ENCODE peak calls at places on chromosome 10, in four cellular contexts. T is Right ventricle myocardium superior; S is hypothalamus; P is activated CD4-positive, alpha-beta T cell treated with anti-CD3 and anti-CD28 coated beads, Interleukin-2, amount 50 U/mL, for 4 hours. Y is an unnamed sample.

GRCh38 chr10:15485684-15486316 is 114.7 kb upstream of the FAM171A1 start:
- DNase-seq in T (no peak), P (no peak), S (no peak), Y (no peak)

GRCh38 chr10:60188548-60188947 is 201.1 kb downstream of the ANK3 start:
- DNase-seq in T (no peak), P (no peak), S (no peak), Y (no peak)

GRCh38 chr10:3720228-3721019 is 64.6 kb downstream of the KLF6 start:
- DNase-seq in T (peak; percentile 58), P (no peak), S (peak; percentile 17), Y (no peak)

GRCh38 chr10:99443483-99443882 is 13.1 kb upstream of the GOT1 start:
- DNase-seq in T (no peak), P (no peak), S (no peak), Y (no peak)

GRCh38 chr10:22911889-22912762 is 15.7 kb upstream of the ARMC3 start:
- DNase-seq in T (no peak), S (no peak), P (no peak), Y (no peak)

GRCh38 chr10:36802523-36803153 is 322.8 kb upstream of the ANKRD30A start:
- DNase-seq in T (peak; percentile 54), P (no peak), S (peak; percentile 24), Y (no peak)

GRCh38 chr10:110512461-110513187 is 14.9 kb downstream of the DUSP5 start:
- DNase-seq in P (peak; percentile 55), S (no peak), T (no peak), Y (peak; percentile 85)

GRCh38 chr10:93559490-93559889 is 7.0 kb upstream of the FFAR4 start:
- DNase-seq in S (no peak), T (no peak), P (no peak), Y (no peak)

GRCh38 chr10:97499561-97500296 is 1.0 kb downstream of the UBTD1 start:
- DNase-seq in T (peak; percentile 89), P (no peak), S (peak; percentile 44), Y (no peak)

GRCh38 chr10:132186488-132187413 is at the start of gene DPYSL4:
- DNase-seq in T (peak; percentile 61), S (peak; percentile 72), P (peak; percentile 6), Y (no peak)

GRCh38 chr10:20971901-20972300 is 74.8 kb upstream of the NEBL start:
- DNase-seq in P (no peak), S (no peak), T (no peak), Y (no peak)

GRCh38 chr10:132450825-132451505 is 54.0 kb downstream of the PWWP2B start:
- DNase-seq in T (peak; percentile 35), P (no peak), S (no peak), Y (no peak)

GRCh38 chr10:7475954-7476353 is 65.1 kb upstream of the SFMBT2 start:
- DNase-seq in P (no peak), S (no peak), T (no peak), Y (no peak)

GRCh38 chr10:73771722-73772279 is 10.0 kb upstream of the CHCHD1 start:
- DNase-seq in P (peak; percentile 61), S (no peak), T (peak; percentile 95), Y (no peak)

GRCh38 chr10:20257422-20257821 is 441.2 kb downstream of the PLXDC2 start:
- DNase-seq in T (no peak), P (no peak), S (no peak), Y (peak; percentile 10)

GRCh38 chr10:87771871-87772500 is 46.0 kb downstream of the ATAD1 start:
- DNase-seq in P (no peak), S (no peak), T (no peak), Y (no peak)

GRCh38 chr10:3045471-3046209 is 21.7 kb upstream of the PFKP start:
- DNase-seq in S (peak; percentile 63), P (no peak), T (peak; percentile 77), Y (peak; percentile 63)

GRCh38 chr10:76035728-76036409 is 604.4 kb downstream of the LRMDA start:
- DNase-seq in T (no peak), P (no peak), S (no peak), Y (no peak)

GRCh38 chr10:43206391-43207235 is 60.3 kb downstream of the RASGEF1A start:
- DNase-seq in S (no peak), T (peak; percentile 26), P (no peak), Y (no peak)

GRCh38 chr10:131081386-131081785 is 230.1 kb downstream of the TCERG1L start:
- DNase-seq in S (no peak), T (no peak), P (no peak), Y (no peak)

GRCh38 chr10:78685466-78686163 is 383.2 kb upstream of the ZMIZ1 start:
- DNase-seq in S (no peak), T (no peak), P (no peak), Y (no peak)

GRCh38 chr10:29731760-29732159 is 97.0 kb upstream of the SVIL start:
- DNase-seq in P (no peak), T (no peak), S (no peak), Y (no peak)

GRCh38 chr10:72687035-72687434 is 4.9 kb upstream of the MCU start:
- DNase-seq in T (no peak), P (no peak), S (no peak), Y (no peak)

GRCh38 chr10:12921163-12921562 is 80.3 kb downstream of the CCDC3 start:
- DNase-seq in P (no peak), S (no peak), T (no peak), Y (no peak)

GRCh38 chr10:33334839-33335549 is 527 bp upstream of the NRP1 start:
- DNase-seq in T (peak; percentile 87), S (peak; percentile 40), P (no peak), Y (no peak)

GRCh38 chr10:6058677-6059475 is 3.3 kb downstream of the IL2RA start:
- DNase-seq in T (no peak), S (no peak), P (no peak), Y (no peak)

GRCh38 chr10:123509338-123509737 is 156.8 kb upstream of the GPR26 start:
- DNase-seq in T (no peak), P (no peak), S (no peak), Y (no peak)

GRCh38 chr10:96626795-96627194 is 40.0 kb upstream of the TM9SF3 start:
- DNase-seq in T (no peak), P (peak; percentile 8), S (no peak), Y (no peak)

GRCh38 chr10:35331894-35332640 is 4.2 kb upstream of the CCNY start:
- DNase-seq in P (no peak), T (no peak), S (no peak), Y (peak; percentile 81)

GRCh38 chr10:29110172-29110571 is 178.7 kb upstream of the LYZL1 start:
- DNase-seq in S (no peak), P (no peak), T (no peak), Y (no peak)

GRCh38 chr10:49324711-49325110 is 25.7 kb downstream of the C10orf71 start:
- DNase-seq in T (no peak), P (no peak), S (no peak), Y (no peak)

Y was measured in kidney epithelial cell.